ENCODE peak calls at places on chromosome 12, in six cellular contexts. B is NCI-H2029 treated with DMSO at 0.1 percent for 48 hours; M is nucleus accumbens; I is testis; T is effector memory CD8-positive, alpha-beta T cell; V is NB4. W is an unnamed sample.

GRCh38 chr12:112112423-112113132 is 4.0 kb upstream of the NAA25 start:
- DNase-seq in T (no peak), V (no peak), I (no peak), M (no peak), B (peak), W (no peak)

GRCh38 chr12:82407481-82407880 is 49.2 kb downstream of the METTL25 start:
- DNase-seq in M (no peak), B (no peak), I (no peak), V (no peak), T (no peak), W (no peak)

GRCh38 chr12:27194644-27195043 is 49.4 kb upstream of the STK38L start:
- DNase-seq in V (no peak), B (no peak), I (no peak), T (no peak), M (no peak), W (no peak)

GRCh38 chr12:64450057-64450640 is 1.8 kb upstream of the TBK1 start:
- DNase-seq in I (no peak), M (no peak), V (no peak), B (no peak), T (no peak), W (no peak)

GRCh38 chr12:117119592-117120198 is 20.5 kb upstream of the TESC start:
- DNase-seq in I (no peak), T (peak), M (no peak), B (peak), V (peak), W (no peak)

GRCh38 chr12:71764587-71765321 is 10.1 kb downstream of the RAB21 start:
- DNase-seq in M (no peak), B (no peak), V (no peak), T (no peak), I (no peak), W (no peak)

GRCh38 chr12:94872007-94872653 is 131.4 kb downstream of the NDUFA12 start:
- DNase-seq in V (no peak), B (peak), M (no peak), T (no peak), I (no peak), W (no peak)

GRCh38 chr12:85781751-85782150 is 54.5 kb downstream of the RASSF9 start:
- DNase-seq in I (no peak), B (no peak), T (no peak), M (no peak), V (no peak), W (no peak)

GRCh38 chr12:122318607-122319311 is 52.5 kb upstream of the VPS33A start:
- DNase-seq in M (no peak), T (no peak), V (no peak), B (no peak), I (no peak), W (no peak)

GRCh38 chr12:6273931-6274687 is 36.4 kb upstream of the PLEKHG6 start:
- DNase-seq in V (no peak), I (peak), B (no peak), T (no peak), M (no peak), W (no peak)

GRCh38 chr12:33187409-33187808 is 252.2 kb downstream of the SYT10 start:
- DNase-seq in I (no peak), V (no peak), T (no peak), M (no peak), B (no peak), W (no peak)

GRCh38 chr12:52318241-52318990 is 2.8 kb downstream of the KRT83 start:
- DNase-seq in T (no peak), I (no peak), V (no peak), B (no peak), M (no peak), W (no peak)

GRCh38 chr12:92324849-92325500 is 179.3 kb upstream of the BTG1 start:
- DNase-seq in T (no peak), I (no peak), M (no peak), V (no peak), B (no peak), W (no peak)

GRCh38 chr12:11228268-11228879 is 41.1 kb downstream of the PRB3 start:
- DNase-seq in V (peak), T (no peak), M (no peak), I (peak), B (no peak), W (peak)

GRCh38 chr12:93402333-93403311 is 24.9 kb downstream of the NUDT4 start:
- DNase-seq in T (no peak), V (no peak), B (no peak), M (no peak), I (no peak), W (no peak)

GRCh38 chr12:52010692-52011601 is 4.2 kb downstream of the TAMALIN start:
- DNase-seq in I (no peak), T (no peak), B (no peak), V (no peak), M (no peak), W (no peak)

GRCh38 chr12:110846615-110847566 is at the start of gene CCDC63:
- DNase-seq in V (peak), I (peak), B (no peak), M (no peak), T (no peak), W (peak)

GRCh38 chr12:15322164-15323054 is at the start of gene PTPRO:
- DNase-seq in I (peak), B (no peak), T (no peak), M (no peak), V (no peak), W (peak)

GRCh38 chr12:3523058-3523457 is 32.1 kb downstream of the PRMT8 start:
- DNase-seq in V (peak), I (no peak), B (no peak), T (no peak), M (no peak), W (no peak)

GRCh38 chr12:48542300-48542928 is 17.0 kb downstream of the OR8S1 start:
- DNase-seq in M (no peak), I (no peak), V (peak), B (no peak), T (peak), W (peak)

GRCh38 chr12:107759410-107759809 is 1.5 kb downstream of the PRDM4 start:
- DNase-seq in T (no peak), B (no peak), M (no peak), I (no peak), V (peak), W (peak)

GRCh38 chr12:131208425-131208824 is 254.7 kb downstream of the ADGRD1 start:
- DNase-seq in M (no peak), T (no peak), V (no peak), I (peak), B (no peak), W (peak)

GRCh38 chr12:69633061-69633460 is 22.4 kb upstream of the LRRC10 start:
- DNase-seq in I (no peak), T (no peak), M (no peak), V (peak), B (no peak), W (no peak)

W was measured in adrenal gland.